ENCODE peak calls at places on chromosomes 3 and 15, in nine cellular contexts. W is Peyer's patch; D is natural killer cell treated with Interleukin-12 subunit alpha and Interleukin-12 subunit beta and Interleukin-15 and Interleukin-18, amount 100 ng/mL, for 72 hours; A is stimulated activated CD4-positive, alpha-beta T cell treated with anti-CD3 and anti-CD28 coated beads, Interleukin-2, amount 100 ng/mL, for 48 hours; P is NCI-H446; S is suprapubic skin; C is central memory CD4-positive, alpha-beta T cell; Q is transverse colon; T is NCI-H1105. I is an unnamed sample.

GRCh38 chr15:65836665-65837064 is 32.6 kb upstream of the RAB11A start:
- DNase-seq in W (peak), D (no peak), A (no peak), P (no peak), S (no peak), C (no peak), Q (no peak), T (peak), I (no peak)

GRCh38 chr3:168570404-168571173 is 474.9 kb upstream of the GOLIM4 start:
- DNase-seq in W (no peak), D (no peak), A (no peak), P (no peak), S (no peak), C (no peak), Q (no peak), T (no peak), I (no peak)

GRCh38 chr3:101262393-101263240 is 57.8 kb downstream of the IMPG2 start:
- DNase-seq in W (no peak), D (no peak), A (no peak), P (no peak), S (no peak), C (no peak), Q (no peak), T (no peak), I (no peak)

GRCh38 chr15:63893866-63894661 is 60.3 kb upstream of the HERC1 start:
- DNase-seq in W (no peak), D (no peak), A (no peak), P (no peak), S (no peak), C (no peak), Q (no peak), T (no peak), I (no peak)

GRCh38 chr15:82805994-82806406 is at the start of gene FSD2:
- DNase-seq in W (peak), D (no peak), A (no peak), P (no peak), S (no peak), C (no peak), Q (peak), T (no peak), I (no peak)

GRCh38 chr15:85563328-85563727 is 182.9 kb downstream of the AKAP13 start:
- DNase-seq in W (no peak), D (no peak), A (no peak), P (no peak), S (no peak), C (no peak), Q (no peak), T (no peak), I (peak)

GRCh38 chr15:90869601-90870353 is 1.4 kb downstream of the FURIN start:
- DNase-seq in W (peak), D (peak), A (peak), P (no peak), S (no peak), C (no peak), Q (peak), T (no peak), I (no peak)

GRCh38 chr15:50685191-50685975 is 1.2 kb downstream of the TRPM7 start:
- DNase-seq in W (no peak), D (no peak), A (no peak), P (no peak), S (no peak), C (no peak), Q (no peak), T (no peak), I (no peak)

GRCh38 chr3:182357928-182358327 is 435.4 kb upstream of the ATP11B start:
- DNase-seq in W (no peak), D (no peak), A (no peak), P (no peak), S (no peak), C (no peak), Q (no peak), T (no peak), I (no peak)

GRCh38 chr3:129234441-129234840 is 15.0 kb upstream of the COPG1 start:
- DNase-seq in W (no peak), D (no peak), A (no peak), P (no peak), S (no peak), C (no peak), Q (no peak), T (no peak), I (no peak)

GRCh38 chr3:66115858-66116654 is 77.3 kb upstream of the MAGI1 start:
- DNase-seq in W (no peak), D (no peak), A (no peak), P (no peak), S (peak), C (no peak), Q (no peak), T (no peak), I (peak)

GRCh38 chr3:42031808-42032475 is 59.2 kb upstream of the TRAK1 start:
- DNase-seq in W (peak), D (no peak), A (no peak), P (peak), S (no peak), C (no peak), Q (no peak), T (no peak), I (no peak)

GRCh38 chr3:139353920-139354556 is 10.2 kb downstream of the MRPS22 start:
- DNase-seq in W (no peak), D (no peak), A (no peak), P (peak), S (no peak), C (no peak), Q (no peak), T (peak), I (peak)

GRCh38 chr3:120420855-120421570 is 29.8 kb downstream of the FSTL1 start:
- DNase-seq in W (no peak), D (no peak), A (no peak), P (peak), S (no peak), C (no peak), Q (no peak), T (no peak), I (no peak)

GRCh38 chr15:40984963-40985362 is 31.7 kb downstream of the CHAC1 start:
- DNase-seq in W (no peak), D (no peak), A (no peak), P (no peak), S (no peak), C (no peak), Q (no peak), T (no peak), I (no peak)